ENCODE peak calls at places on chromosomes 1 and 21, in eight cellular contexts. C is prostate gland, L is endothelial cell, N is uterus, O is IMR-90, B is fibroblast of lung, P is AG04449, R is GM20000. E is an unnamed sample.

GRCh38 chr1:205495237-205495823 is 9.1 kb upstream of the CDK18 start:
- DNase-seq in P (no peak), C (no peak), O (no peak), L (no peak), R (no peak), N (no peak), B (no peak), E (no peak)

GRCh38 chr1:93715529-93716126 is 34.0 kb upstream of the BCAR3 start:
- DNase-seq in P (peak; percentile 5), R (peak; percentile 17), C (no peak), L (no peak), N (no peak), B (peak; percentile 83), O (peak; percentile 32), E (no peak)

GRCh38 chr1:233113009-233113712 is 162.8 kb downstream of the NTPCR start:
- DNase-seq in P (peak; percentile 99), N (peak; percentile 88), B (peak; percentile 100), L (peak; percentile 24), C (peak; percentile 26), R (no peak), O (peak; percentile 100), E (peak; percentile 79)

GRCh38 chr1:169588785-169589485 is 2.7 kb upstream of the F5 start:
- DNase-seq in R (no peak), N (no peak), C (no peak), P (no peak), L (no peak), B (no peak), O (no peak), E (no peak)

GRCh38 chr1:67668660-67669059 is 16.3 kb upstream of the GADD45A start:
- DNase-seq in O (peak; percentile 16), P (no peak), L (no peak), B (no peak), N (no peak), R (no peak), C (no peak), E (no peak)

GRCh38 chr1:25572708-25573590 is 29.5 kb downstream of the LDLRAP1 start:
- DNase-seq in C (no peak), B (peak; percentile 40), L (peak; percentile 74), O (peak; percentile 42), P (no peak), R (peak; percentile 71), N (no peak), E (peak; percentile 69)

GRCh38 chr1:212351588-212352362 is 62.9 kb downstream of the PACC1 start:
- DNase-seq in C (no peak), R (no peak), P (no peak), L (no peak), O (no peak), N (no peak), B (no peak), E (no peak)

GRCh38 chr1:205026181-205026580 is 16.8 kb upstream of the CNTN2 start:
- DNase-seq in B (no peak), L (no peak), P (no peak), N (no peak), C (no peak), R (no peak), O (no peak), E (no peak)

GRCh38 chr21:45366931-45367401 is 38.0 kb upstream of the COL18A1 start:
- DNase-seq in R (no peak), C (no peak), L (no peak), O (peak; percentile 98), P (peak; percentile 38), B (peak; percentile 97), N (peak; percentile 90), E (peak; percentile 65)

GRCh38 chr1:3515774-3516480 is 61.5 kb downstream of the ARHGEF16 start:
- DNase-seq in N (no peak), C (peak; percentile 26), B (peak; percentile 66), P (peak; percentile 16), O (no peak), L (no peak), R (no peak), E (no peak)

GRCh38 chr1:36137226-36137625 is 12.1 kb downstream of the TRAPPC3 start:
- DNase-seq in P (no peak), L (no peak), R (no peak), O (no peak), N (no peak), C (no peak), B (no peak), E (no peak)

GRCh38 chr1:116878804-116879477 is 30.8 kb upstream of the PTGFRN start:
- DNase-seq in L (peak; percentile 53), O (peak; percentile 17), B (peak; percentile 80), R (peak; percentile 36), N (peak; percentile 65), C (peak; percentile 69), P (no peak), E (no peak)

GRCh38 chr1:203089001-203089650 is 3.3 kb upstream of the MYOG start:
- DNase-seq in C (no peak), L (no peak), R (no peak), P (no peak), N (no peak), B (no peak), O (no peak), E (no peak)

GRCh38 chr1:40794915-40795715 is 11.5 kb downstream of the KCNQ4 start:
- DNase-seq in R (no peak), B (no peak), N (no peak), P (no peak), L (no peak), C (no peak), O (no peak), E (no peak)

GRCh38 chr1:96842215-96842614 is 120.6 kb downstream of the PTBP2 start:
- DNase-seq in O (peak; percentile 20), C (no peak), B (no peak), P (no peak), R (no peak), N (no peak), L (no peak), E (no peak)

GRCh38 chr1:15345711-15346355 is 63.9 kb upstream of the EFHD2 start:
- DNase-seq in L (no peak), R (peak; percentile 45), B (no peak), P (no peak), O (no peak), C (no peak), N (no peak), E (no peak)

GRCh38 chr1:70442486-70442885 is 31.4 kb downstream of the CTH start:
- DNase-seq in P (no peak), R (no peak), B (no peak), N (no peak), O (no peak), L (no peak), C (no peak), E (no peak)

GRCh38 chr1:70443739-70444138 is 32.7 kb downstream of the CTH start:
- DNase-seq in O (no peak), R (no peak), N (no peak), C (no peak), L (no peak), P (no peak), B (no peak), E (no peak)

GRCh38 chr1:70441392-70442035 is 30.4 kb downstream of the CTH start:
- DNase-seq in R (no peak), P (no peak), N (no peak), O (no peak), C (no peak), L (no peak), B (no peak), E (no peak)

GRCh38 chr1:70438529-70438928 is 27.5 kb downstream of the CTH start:
- DNase-seq in C (no peak), P (no peak), L (no peak), N (no peak), R (no peak), B (no peak), O (peak; percentile 9), E (no peak)

DNA sequence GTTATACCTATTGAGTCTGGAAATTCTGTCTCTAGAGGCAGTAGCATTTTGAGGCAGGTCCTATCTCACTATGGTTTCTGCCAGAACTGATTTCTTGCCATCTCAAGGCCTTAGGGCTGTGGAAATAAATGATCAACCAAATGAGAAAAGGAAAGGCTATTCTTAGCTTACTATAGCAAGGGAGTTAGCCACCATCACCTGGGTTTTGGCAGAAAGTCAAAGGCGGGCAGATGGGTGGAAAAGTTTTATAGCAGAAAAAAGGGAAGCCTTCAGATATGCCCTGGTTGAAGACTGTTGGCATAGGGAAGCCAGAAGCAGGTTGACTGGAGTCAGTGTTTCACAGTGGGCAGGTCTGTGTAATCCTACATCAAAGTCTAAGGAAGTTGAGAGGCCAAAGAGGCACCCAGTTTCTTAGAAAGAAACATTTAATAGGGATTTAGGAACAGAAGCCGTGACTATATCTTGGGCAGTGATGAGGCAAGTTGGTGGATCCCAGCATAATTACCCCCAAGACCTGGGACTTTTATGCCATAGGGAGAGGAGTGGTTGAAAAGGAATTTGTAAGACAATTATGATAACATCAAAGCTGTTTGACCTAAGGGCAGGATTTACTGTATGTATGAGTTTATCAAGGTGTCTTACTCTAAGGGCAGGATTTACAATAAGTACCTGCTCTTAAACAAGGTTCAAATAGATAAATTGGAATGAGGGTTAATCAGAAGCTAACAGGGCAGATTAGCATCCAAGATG is 29.7 kb downstream of the CTH start:
- DNase-seq in C (no peak), O (no peak), N (no peak), P (no peak), L (no peak), B (no peak), R (no peak), E (no peak)
- TF ChIP-seq CTCF in C (no peak), O (no peak), N (no peak), P (no peak), L (no peak), B (no peak), R (no peak), E (no peak)

DNA sequence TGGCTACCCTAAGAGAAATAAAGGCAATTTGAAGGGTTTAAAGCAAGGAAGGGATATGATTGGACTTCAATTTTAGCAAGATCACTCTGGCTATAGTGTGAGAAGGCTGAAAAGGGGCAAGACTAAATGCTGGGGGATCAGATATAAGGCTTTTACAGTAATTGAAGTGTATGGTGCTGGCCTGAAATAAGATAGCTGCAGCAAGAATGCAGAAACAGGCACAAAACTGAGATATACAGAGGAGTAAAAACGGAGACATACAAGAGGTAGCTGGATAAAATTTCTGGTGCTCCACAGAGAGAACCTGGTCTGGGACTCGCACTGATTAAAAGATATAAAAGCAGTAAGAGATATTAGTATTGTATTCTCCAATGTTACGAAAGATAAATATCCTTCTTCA is 92.0 kb downstream of the DENND1B start:
- DNase-seq in L (no peak), C (no peak), P (no peak), B (no peak), R (no peak), N (no peak), O (no peak), E (no peak)
- TF ChIP-seq CTCF in L (no peak), C (no peak), P (no peak), B (no peak), R (no peak), N (no peak), O (no peak), E (no peak)

GRCh38 chr1:21539933-21540332 is 30.7 kb downstream of the ALPL start:
- DNase-seq in N (no peak), L (peak; percentile 61), R (no peak), O (no peak), P (no peak), C (peak; percentile 71), B (peak; percentile 10), E (peak; percentile 15)
- TF ChIP-seq CTCF in N (no peak), L (no peak), R (no peak), O (peak; percentile 30), P (peak; percentile 48), C (no peak), B (peak; percentile 32), E (no peak)

DNA sequence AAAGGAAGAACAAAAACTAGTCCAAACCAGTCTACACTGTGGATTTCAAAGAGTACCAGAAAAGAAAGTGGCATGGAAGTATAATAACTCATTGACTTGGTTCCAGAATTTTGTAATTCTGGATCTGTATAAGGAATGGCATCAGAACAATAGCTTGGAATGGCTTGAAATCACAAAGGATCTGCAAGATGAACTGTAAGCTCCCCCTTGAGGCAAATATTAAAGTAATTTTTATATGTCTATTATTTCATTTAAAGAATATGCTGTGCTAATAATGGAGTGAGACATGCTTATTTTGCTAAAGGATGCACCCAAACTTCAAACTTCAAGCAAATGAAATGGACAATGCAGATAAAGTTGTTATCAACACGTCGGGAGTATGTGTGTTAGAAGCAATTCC is 21.3 kb downstream of the CHODL start:
- DNase-seq in L (no peak), C (no peak), N (no peak), B (no peak), O (no peak), P (no peak), R (no peak), E (no peak)
- TF ChIP-seq CTCF in L (no peak), C (no peak), N (no peak), B (no peak), O (no peak), P (no peak), R (no peak), E (no peak)